ENCODE peak calls at places on chromosomes 11 and 22, in seven cellular contexts. U is activated CD8-positive, alpha-beta memory T cell treated with anti-CD3 and anti-CD28 coated beads, Interleukin-2, amount 10 ng/mL, durations not matched to agents 7 days and 5 days; S is central memory CD4-positive, alpha-beta T cell; N is lower lobe of right lung; H is kidney epithelial cell; Q is COR-L47; F is mesendoderm. E is an unnamed sample.

GRCh38 chr22:35301370-35301874 is 1.7 kb downstream of the TOM1 start:
- DNase-seq in U (no peak), S (no peak), N (peak), H (no peak), Q (no peak), F (peak), E (no peak)

GRCh38 chr11:109184376-109184775 is 237.6 kb upstream of the C11orf87 start:
- DNase-seq in U (no peak), S (no peak), N (no peak), H (no peak), Q (no peak), F (no peak), E (no peak)

GRCh38 chr11:73139476-73140198 is 2.5 kb downstream of the FCHSD2 start:
- DNase-seq in U (no peak), S (no peak), N (no peak), H (no peak), Q (no peak), F (no peak), E (no peak)

GRCh38 chr11:68372114-68372513 is 59.7 kb downstream of the LRP5 start:
- DNase-seq in U (no peak), S (no peak), N (no peak), H (no peak), Q (no peak), F (no peak), E (no peak)

GRCh38 chr22:41914611-41915034 is 251 bp downstream of the SHISA8 start:
- DNase-seq in U (no peak), S (no peak), N (no peak), H (no peak), Q (no peak), F (no peak), E (no peak)

GRCh38 chr11:35515224-35515623 is 10.2 kb downstream of the PAMR1 start:
- DNase-seq in U (no peak), S (no peak), N (no peak), H (no peak), Q (no peak), F (no peak), E (peak)

GRCh38 chr11:2166091-2166851 is 5.3 kb upstream of the INS start:
- DNase-seq in U (peak), S (peak), N (peak), H (no peak), Q (no peak), F (peak), E (no peak)

GRCh38 chr22:25702046-25702445 is 39.9 kb upstream of the MYO18B start:
- DNase-seq in U (no peak), S (no peak), N (no peak), H (peak), Q (peak), F (no peak), E (peak)

GRCh38 chr11:68978626-68978930 is 2.2 kb downstream of the MRGPRD start:
- DNase-seq in U (no peak), S (no peak), N (no peak), H (no peak), Q (no peak), F (no peak), E (no peak)

GRCh38 chr11:130601141-130601540 is 152.7 kb downstream of the ADAMTS15 start:
- DNase-seq in U (no peak), S (no peak), N (no peak), H (no peak), Q (no peak), F (peak), E (no peak)

GRCh38 chr11:128467610-128468041 is 119.7 kb downstream of the ETS1 start:
- DNase-seq in U (no peak), S (peak), N (no peak), H (peak), Q (no peak), F (peak), E (peak)

E was measured in foreskin keratinocyte.